ENCODE peak calls at places on chromosomes 7 and 10, in six cellular contexts. One of them, this sample, is unnamed.

GRCh38 chr10:118035358-118036031 is 11.2 kb downstream of the RAB11FIP2 start:
- DNase-seq in NB4: peak
- DNase-seq in GM23338: no peak
- DNase-seq in dorsolateral prefrontal cortex: no peak
- DNase-seq in bronchial epithelial cell: peak
- DNase-seq in esophagus squamous epithelium: no peak
- DNase-seq in this sample: no peak

GRCh38 chr7:75989726-75990388 is 4.5 kb downstream of the TMEM120A start:
- DNase-seq in NB4: no peak
- DNase-seq in GM23338: no peak
- DNase-seq in dorsolateral prefrontal cortex: no peak
- DNase-seq in bronchial epithelial cell: no peak
- DNase-seq in esophagus squamous epithelium: no peak
- DNase-seq in this sample: no peak

GRCh38 chr10:58282615-58283014 is 13.7 kb downstream of the CISD1 start:
- DNase-seq in NB4: peak
- DNase-seq in GM23338: no peak
- DNase-seq in dorsolateral prefrontal cortex: no peak
- DNase-seq in bronchial epithelial cell: peak
- DNase-seq in esophagus squamous epithelium: no peak
- DNase-seq in this sample: no peak

GRCh38 chr10:96720422-96721206 is at the start of gene PIK3AP1:
- DNase-seq in NB4: peak
- DNase-seq in GM23338: peak
- DNase-seq in dorsolateral prefrontal cortex: no peak
- DNase-seq in bronchial epithelial cell: no peak
- DNase-seq in esophagus squamous epithelium: no peak
- DNase-seq in this sample: peak

GRCh38 chr7:11213246-11213645 is 239.6 kb downstream of the PHF14 start:
- DNase-seq in NB4: no peak
- DNase-seq in GM23338: no peak
- DNase-seq in dorsolateral prefrontal cortex: no peak
- DNase-seq in bronchial epithelial cell: no peak
- DNase-seq in esophagus squamous epithelium: no peak
- DNase-seq in this sample: no peak

GRCh38 chr7:13850185-13850752 is 139.2 kb downstream of the ETV1 start:
- DNase-seq in NB4: peak
- DNase-seq in GM23338: peak
- DNase-seq in dorsolateral prefrontal cortex: no peak
- DNase-seq in bronchial epithelial cell: peak
- DNase-seq in esophagus squamous epithelium: no peak
- DNase-seq in this sample: peak

GRCh38 chr7:151429232-151429554 is 10.7 kb downstream of the CRYGN start:
- DNase-seq in NB4: no peak
- DNase-seq in GM23338: no peak
- DNase-seq in dorsolateral prefrontal cortex: no peak
- DNase-seq in bronchial epithelial cell: no peak
- DNase-seq in esophagus squamous epithelium: no peak
- DNase-seq in this sample: no peak

GRCh38 chr7:46680147-46680546 is 759.1 kb upstream of the IGFBP3 start:
- DNase-seq in NB4: no peak
- DNase-seq in GM23338: no peak
- DNase-seq in dorsolateral prefrontal cortex: no peak
- DNase-seq in bronchial epithelial cell: peak
- DNase-seq in esophagus squamous epithelium: no peak
- DNase-seq in this sample: no peak

GRCh38 chr7:32532716-32533115 is 37.4 kb downstream of the AVL9 start:
- DNase-seq in NB4: no peak
- DNase-seq in GM23338: no peak
- DNase-seq in dorsolateral prefrontal cortex: no peak
- DNase-seq in bronchial epithelial cell: no peak
- DNase-seq in esophagus squamous epithelium: no peak
- DNase-seq in this sample: no peak

GRCh38 chr10:99676435-99676834 is 17.1 kb downstream of the ENTPD7 start:
- DNase-seq in NB4: no peak
- DNase-seq in GM23338: no peak
- DNase-seq in dorsolateral prefrontal cortex: no peak
- DNase-seq in bronchial epithelial cell: no peak
- DNase-seq in esophagus squamous epithelium: no peak
- DNase-seq in this sample: no peak

GRCh38 chr7:39172137-39172536 is 194.4 kb downstream of the POU6F2 start:
- DNase-seq in NB4: no peak
- DNase-seq in GM23338: no peak
- DNase-seq in dorsolateral prefrontal cortex: no peak
- DNase-seq in bronchial epithelial cell: peak
- DNase-seq in esophagus squamous epithelium: no peak
- DNase-seq in this sample: no peak

GRCh38 chr10:6162589-6163356 is 40.0 kb upstream of the PFKFB3 start:
- DNase-seq in NB4: no peak
- DNase-seq in GM23338: peak
- DNase-seq in dorsolateral prefrontal cortex: no peak
- DNase-seq in bronchial epithelial cell: no peak
- DNase-seq in esophagus squamous epithelium: no peak
- DNase-seq in this sample: no peak

GRCh38 chr7:39592586-39592985 is 26.4 kb downstream of the YAE1 start:
- DNase-seq in NB4: no peak
- DNase-seq in GM23338: no peak
- DNase-seq in dorsolateral prefrontal cortex: no peak
- DNase-seq in bronchial epithelial cell: peak
- DNase-seq in esophagus squamous epithelium: no peak
- DNase-seq in this sample: no peak

GRCh38 chr7:108112683-108113082 is 17.5 kb downstream of the LAMB4 start:
- DNase-seq in NB4: no peak
- DNase-seq in GM23338: no peak
- DNase-seq in dorsolateral prefrontal cortex: no peak
- DNase-seq in bronchial epithelial cell: no peak
- DNase-seq in esophagus squamous epithelium: no peak
- DNase-seq in this sample: no peak

GRCh38 chr7:111357691-111358090 is 204.6 kb downstream of the IMMP2L start:
- DNase-seq in NB4: no peak
- DNase-seq in GM23338: no peak
- DNase-seq in dorsolateral prefrontal cortex: no peak
- DNase-seq in bronchial epithelial cell: peak
- DNase-seq in esophagus squamous epithelium: no peak
- DNase-seq in this sample: no peak

GRCh38 chr10:120432209-120432608 is 24.8 kb upstream of the PLPP4 start:
- DNase-seq in NB4: no peak
- DNase-seq in GM23338: no peak
- DNase-seq in dorsolateral prefrontal cortex: no peak
- DNase-seq in bronchial epithelial cell: no peak
- DNase-seq in esophagus squamous epithelium: no peak
- DNase-seq in this sample: no peak

GRCh38 chr10:71821909-71822763 is 28.9 kb downstream of the PSAP start:
- DNase-seq in NB4: peak
- DNase-seq in GM23338: no peak
- DNase-seq in dorsolateral prefrontal cortex: no peak
- DNase-seq in bronchial epithelial cell: no peak
- DNase-seq in esophagus squamous epithelium: no peak
- DNase-seq in this sample: no peak

GRCh38 chr10:8331387-8331786 is 276.9 kb downstream of the GATA3 start:
- DNase-seq in NB4: no peak
- DNase-seq in GM23338: no peak
- DNase-seq in dorsolateral prefrontal cortex: no peak
- DNase-seq in bronchial epithelial cell: no peak
- DNase-seq in esophagus squamous epithelium: no peak
- DNase-seq in this sample: no peak

GRCh38 chr7:1432411-1433082 is 26.7 kb downstream of the MICALL2 start:
- DNase-seq in NB4: peak
- DNase-seq in GM23338: peak
- DNase-seq in dorsolateral prefrontal cortex: no peak
- DNase-seq in bronchial epithelial cell: peak
- DNase-seq in esophagus squamous epithelium: no peak
- DNase-seq in this sample: no peak

GRCh38 chr10:85613391-85613790 is 753.2 kb downstream of the GRID1 start:
- DNase-seq in NB4: no peak
- DNase-seq in GM23338: no peak
- DNase-seq in dorsolateral prefrontal cortex: no peak
- DNase-seq in bronchial epithelial cell: no peak
- DNase-seq in esophagus squamous epithelium: no peak
- DNase-seq in this sample: no peak

GRCh38 chr7:127107601-127108007 is 145.1 kb downstream of the GRM8 start:
- DNase-seq in NB4: peak
- DNase-seq in GM23338: peak
- DNase-seq in dorsolateral prefrontal cortex: no peak
- DNase-seq in bronchial epithelial cell: peak
- DNase-seq in esophagus squamous epithelium: no peak
- DNase-seq in this sample: no peak

GRCh38 chr10:84140036-84140379 is 699 bp downstream of the GHITM start:
- DNase-seq in NB4: no peak
- DNase-seq in GM23338: no peak
- DNase-seq in dorsolateral prefrontal cortex: no peak
- DNase-seq in bronchial epithelial cell: no peak
- DNase-seq in esophagus squamous epithelium: no peak
- DNase-seq in this sample: no peak

GRCh38 chr10:129965418-129965793 is 1.3 kb upstream of the EBF3 start:
- DNase-seq in NB4: no peak
- DNase-seq in GM23338: no peak
- DNase-seq in dorsolateral prefrontal cortex: no peak
- DNase-seq in bronchial epithelial cell: no peak
- DNase-seq in esophagus squamous epithelium: no peak
- DNase-seq in this sample: no peak
- H3K4me3 ChIP-seq in NB4: peak
- H3K4me3 ChIP-seq in GM23338: peak
- H3K4me3 ChIP-seq in dorsolateral prefrontal cortex: no peak
- H3K4me3 ChIP-seq in bronchial epithelial cell: no peak
- H3K4me3 ChIP-seq in esophagus squamous epithelium: peak
- H3K4me3 ChIP-seq in this sample: peak

DNA sequence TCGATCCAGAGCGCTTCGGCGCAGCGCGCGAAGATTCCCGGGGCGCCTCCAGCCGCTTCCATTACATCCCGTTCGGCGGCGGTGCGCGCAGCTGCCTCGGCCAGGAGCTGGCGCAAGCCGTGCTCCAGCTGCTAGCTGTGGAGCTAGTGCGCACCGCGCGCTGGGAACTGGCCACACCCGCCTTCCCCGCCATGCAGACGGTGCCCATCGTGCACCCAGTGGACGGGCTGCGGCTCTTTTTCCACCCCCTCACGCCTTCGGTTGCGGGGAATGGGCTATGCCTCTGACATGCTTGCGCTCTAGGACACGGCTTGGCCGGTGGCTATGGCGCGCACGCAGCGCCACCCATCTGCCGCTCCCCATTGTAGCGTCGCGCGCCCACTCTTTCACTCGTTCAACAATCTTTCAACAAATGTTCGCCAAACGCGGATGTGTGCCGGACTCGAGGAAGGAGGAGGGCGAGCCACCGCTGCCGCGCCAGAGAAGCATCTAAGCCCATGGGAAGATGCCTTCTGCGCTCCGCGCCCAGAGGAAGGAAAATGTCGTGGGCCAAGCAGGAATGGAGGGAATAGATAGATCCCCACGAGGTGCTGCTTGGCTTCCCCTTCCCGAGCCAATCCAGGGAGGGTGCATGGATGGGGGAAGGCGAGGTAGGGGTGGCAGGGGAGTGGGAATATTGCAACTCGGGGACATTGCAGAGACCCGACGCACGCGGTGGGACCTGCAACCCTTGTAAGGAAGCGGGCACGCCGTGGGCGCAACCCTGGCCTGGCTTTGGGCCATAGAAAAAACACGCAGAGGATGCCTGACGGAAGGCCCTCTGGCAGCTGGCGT is 5.1 kb upstream of the CYP26A1 start:
- DNase-seq in NB4: no peak
- DNase-seq in GM23338: peak
- DNase-seq in dorsolateral prefrontal cortex: no peak
- DNase-seq in bronchial epithelial cell: no peak
- DNase-seq in esophagus squamous epithelium: no peak
- DNase-seq in this sample: no peak
- H3K4me3 ChIP-seq in NB4: no peak
- H3K4me3 ChIP-seq in GM23338: peak
- H3K4me3 ChIP-seq in dorsolateral prefrontal cortex: peak
- H3K4me3 ChIP-seq in bronchial epithelial cell: no peak
- H3K4me3 ChIP-seq in esophagus squamous epithelium: no peak
- H3K4me3 ChIP-seq in this sample: no peak

DNA sequence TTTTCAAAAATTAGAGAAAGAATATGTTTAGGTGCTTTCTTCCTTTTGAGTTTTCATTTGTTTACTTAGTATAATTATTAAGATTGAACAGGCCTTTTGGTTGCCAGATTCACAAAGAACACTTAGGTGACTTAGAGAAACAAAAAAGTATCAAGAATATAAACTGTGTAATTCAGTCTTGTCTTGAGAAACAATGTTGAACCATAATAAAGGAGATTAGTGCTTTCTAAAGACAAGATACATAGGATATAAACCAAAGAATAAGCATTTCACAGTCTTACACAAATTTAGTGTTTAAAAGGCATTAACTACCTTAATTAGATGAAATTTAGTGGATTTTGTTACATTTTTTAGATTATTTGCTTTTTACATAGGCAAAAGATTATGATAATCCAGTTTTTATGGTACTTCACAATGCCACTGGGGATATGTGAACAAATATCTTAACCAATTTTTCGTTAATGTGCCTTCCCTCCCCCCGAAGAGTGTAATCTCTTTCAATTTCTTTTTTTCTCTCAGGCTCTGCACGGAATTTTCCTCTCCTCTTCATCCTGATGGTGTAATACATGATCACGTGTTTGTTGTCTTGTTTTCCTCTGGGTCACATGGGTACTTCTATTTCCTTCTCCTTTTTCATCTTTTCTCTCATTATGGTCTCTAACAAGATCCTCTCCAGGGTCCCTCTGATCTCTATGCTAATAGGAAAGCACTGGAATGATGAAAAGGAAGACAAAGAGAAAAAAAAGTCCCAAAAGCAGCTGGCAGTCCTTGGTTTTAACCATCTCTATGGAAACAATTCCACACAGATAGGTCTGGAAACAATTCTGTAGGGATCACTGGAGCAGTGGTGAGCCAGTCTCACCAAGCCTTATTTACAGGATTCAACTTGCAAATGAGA is 3.7 kb upstream of the HNRNPH3 start:
- DNase-seq in NB4: peak
- DNase-seq in GM23338: peak
- DNase-seq in dorsolateral prefrontal cortex: no peak
- DNase-seq in bronchial epithelial cell: peak
- DNase-seq in esophagus squamous epithelium: no peak
- DNase-seq in this sample: no peak
- H3K4me3 ChIP-seq in NB4: peak
- H3K4me3 ChIP-seq in GM23338: no peak
- H3K4me3 ChIP-seq in dorsolateral prefrontal cortex: peak
- H3K4me3 ChIP-seq in bronchial epithelial cell: no peak
- H3K4me3 ChIP-seq in esophagus squamous epithelium: peak
- H3K4me3 ChIP-seq in this sample: peak

DNA sequence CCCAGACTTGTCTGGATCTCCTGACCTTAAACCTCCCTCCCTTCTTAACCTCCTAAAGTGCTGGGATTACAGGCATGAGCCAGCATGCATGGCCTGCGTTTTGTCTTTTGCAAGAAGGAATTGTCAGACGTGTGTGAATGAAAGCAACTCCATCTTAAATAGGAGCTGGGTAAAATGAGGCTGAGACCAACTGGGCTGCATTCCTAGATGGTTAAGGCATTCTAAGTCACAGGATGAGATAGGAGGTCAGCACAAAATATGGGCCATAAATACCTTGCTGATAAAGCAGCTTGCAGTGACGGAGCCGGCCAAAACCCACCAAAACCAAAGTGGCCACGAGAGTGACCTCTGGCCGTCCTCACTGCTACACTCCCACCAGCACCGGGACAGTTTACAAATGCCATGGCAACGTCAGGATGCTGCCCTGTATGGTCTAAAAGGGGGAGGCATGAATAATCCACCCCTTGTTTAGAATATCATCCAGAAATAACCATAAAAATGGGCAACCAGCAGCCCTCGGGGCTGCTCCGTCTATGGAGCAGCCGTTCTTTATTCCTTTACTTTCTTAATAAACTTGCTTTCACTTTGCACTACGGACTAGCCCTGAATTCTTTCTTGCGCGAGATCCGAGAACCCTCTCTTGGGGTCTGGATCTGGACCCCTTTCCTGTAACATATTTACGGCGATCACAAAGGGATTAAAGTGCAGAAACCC is 41.2 kb upstream of the SDK1 start:
- DNase-seq in NB4: no peak
- DNase-seq in GM23338: no peak
- DNase-seq in dorsolateral prefrontal cortex: no peak
- DNase-seq in bronchial epithelial cell: no peak
- DNase-seq in esophagus squamous epithelium: no peak
- DNase-seq in this sample: no peak
- H3K4me3 ChIP-seq in NB4: peak
- H3K4me3 ChIP-seq in GM23338: no peak
- H3K4me3 ChIP-seq in dorsolateral prefrontal cortex: peak
- H3K4me3 ChIP-seq in bronchial epithelial cell: no peak
- H3K4me3 ChIP-seq in esophagus squamous epithelium: peak
- H3K4me3 ChIP-seq in this sample: peak

This sample was measured in breast epithelium.